ENCODE peak calls at places on chromosome 16, in five cellular contexts. C is SK-N-SH, S is HCT116, G is GM12878, L is H1. V is an unnamed sample.

GRCh38 chr16:67104061-67104460 is 5.7 kb upstream of the PHAF1 start:
- DNase-seq in C (peak; percentile 37), S (no peak), L (no peak), G (no peak), V (peak; percentile 71)

GRCh38 chr16:56401482-56401881 is 23.9 kb downstream of the AMFR start:
- DNase-seq in C (peak; percentile 52), S (peak; percentile 12), L (no peak), G (no peak), V (peak; percentile 40)

GRCh38 chr16:53429221-53429943 is 4.9 kb upstream of the RBL2 start:
- DNase-seq in L (no peak), S (no peak), G (no peak), C (peak; percentile 48), V (peak; percentile 59)

GRCh38 chr16:2224183-2224486 is 744 bp downstream of the E4F1 start:
- DNase-seq in G (no peak), L (no peak), C (no peak), S (no peak), V (peak; percentile 76)

GRCh38 chr16:86683441-86684194 is 105.3 kb downstream of the FOXL1 start:
- DNase-seq in S (no peak), C (no peak), L (no peak), G (no peak), V (no peak)

GRCh38 chr16:647173-647902 is 1.8 kb upstream of the WDR90 start:
- DNase-seq in C (no peak), G (no peak), L (no peak), S (no peak), V (no peak)

GRCh38 chr16:31438414-31438813 is 4.2 kb downstream of the ZNF843 start:
- DNase-seq in G (no peak), S (no peak), L (no peak), C (no peak), V (no peak)

GRCh38 chr16:88003736-88004135 is 52.5 kb downstream of the BANP start:
- DNase-seq in S (no peak), C (no peak), L (no peak), G (no peak), V (no peak)

GRCh38 chr16:82370282-82370681 is 200.3 kb upstream of the MPHOSPH6 start:
- DNase-seq in S (no peak), G (no peak), L (no peak), C (no peak), V (no peak)

GRCh38 chr16:2955779-2956565 is 8.1 kb upstream of the KREMEN2 start:
- DNase-seq in L (no peak), G (no peak), S (no peak), C (no peak), V (no peak)

GRCh38 chr16:68752602-68753001 is 15.5 kb downstream of the CDH1 start:
- DNase-seq in S (no peak), G (no peak), C (no peak), L (no peak), V (no peak)

GRCh38 chr16:2199621-2200139 is 3.3 kb upstream of the CASKIN1 start:
- DNase-seq in S (no peak), L (no peak), G (no peak), C (no peak), V (no peak)

GRCh38 chr16:27549857-27550581 is at the start of the genes GTF3C1 and KATNIP:
- DNase-seq in C (peak; percentile 100), L (peak; percentile 97), S (peak; percentile 94), G (peak; percentile 90), V (peak; percentile 99)

GRCh38 chr16:67024384-67024896 is 4.5 kb upstream of the CBFB start:
- DNase-seq in L (no peak), C (no peak), G (no peak), S (no peak), V (no peak)

GRCh38 chr16:82580293-82580900 is 46.4 kb upstream of the CDH13 start:
- DNase-seq in C (peak; percentile 22), S (peak; percentile 4), G (no peak), L (no peak), V (peak; percentile 71)

GRCh38 chr16:59412275-59412841 is 678.2 kb upstream of the GOT2 start:
- DNase-seq in L (no peak), G (no peak), S (no peak), C (no peak), V (peak; percentile 6)

GRCh38 chr16:86133847-86134375 is 234.9 kb downstream of the IRF8 start:
- DNase-seq in S (no peak), C (no peak), G (no peak), L (no peak), V (no peak)

GRCh38 chr16:22141746-22142145 is 20.6 kb upstream of the SDR42E2 start:
- DNase-seq in G (no peak), C (peak; percentile 42), L (no peak), S (peak; percentile 21), V (peak; percentile 30)

GRCh38 chr16:24729967-24730815 is 740 bp downstream of the TNRC6A start:
- DNase-seq in S (no peak), L (no peak), C (peak; percentile 80), G (no peak), V (peak; percentile 12)

DNA sequence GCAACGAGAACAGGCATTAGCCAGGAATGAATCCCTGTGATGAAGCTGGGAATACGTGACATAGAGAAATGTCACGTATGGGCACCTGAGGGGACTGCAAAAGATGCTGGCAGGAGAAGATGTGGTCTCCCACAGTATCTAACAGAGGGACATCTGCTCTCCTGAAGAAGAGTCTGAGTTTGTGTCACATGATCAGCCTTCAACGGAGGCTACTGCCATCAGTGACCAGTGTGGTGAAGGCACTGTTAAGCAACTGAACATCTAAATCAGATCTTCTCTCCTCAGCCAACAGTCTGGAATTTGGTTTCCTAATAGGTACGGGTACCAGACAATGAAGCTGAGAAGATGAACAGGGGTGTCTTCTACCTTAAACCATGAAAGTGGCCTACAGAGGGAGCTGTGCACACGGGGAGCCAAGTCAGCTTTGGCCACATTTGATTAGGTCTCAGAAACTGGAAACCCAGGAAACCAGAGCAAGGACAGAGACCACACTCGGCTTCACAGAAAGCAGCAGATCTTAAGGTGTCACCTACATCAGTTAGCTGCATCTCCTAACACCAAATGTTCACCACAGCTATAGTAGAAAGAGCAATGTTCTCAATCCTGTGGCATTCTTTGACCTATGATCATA is 41.8 kb downstream of the BRD7 start:
- DNase-seq in C (no peak), L (no peak), S (peak; percentile 31), G (peak; percentile 25), V (no peak)
- TF ChIP-seq JUND in C (no peak), L (no peak), S (no peak), G (no peak), V (no peak)

GRCh38 chr16:29667755-29668154 is 4.7 kb downstream of the SPN start:
- DNase-seq in C (no peak), L (no peak), G (no peak), S (no peak), V (no peak)

GRCh38 chr16:29664133-29664912 is 1.3 kb downstream of the SPN start:
- DNase-seq in C (no peak), L (no peak), S (no peak), G (no peak), V (no peak)

GRCh38 chr16:29663829-29664132 is 734 bp downstream of the SPN start:
- DNase-seq in S (no peak), C (no peak), L (no peak), G (no peak), V (no peak)

GRCh38 chr16:29663020-29663828 is at the start of gene SPN:
- DNase-seq in S (no peak), C (no peak), G (no peak), L (no peak), V (no peak)

GRCh38 chr16:29665294-29666077 is 2.4 kb downstream of the SPN start:
- DNase-seq in G (no peak), C (no peak), L (no peak), S (no peak), V (no peak)
- TF ChIP-seq JUND in G (no peak), C (no peak), L (no peak), S (no peak), V (no peak)

DNA sequence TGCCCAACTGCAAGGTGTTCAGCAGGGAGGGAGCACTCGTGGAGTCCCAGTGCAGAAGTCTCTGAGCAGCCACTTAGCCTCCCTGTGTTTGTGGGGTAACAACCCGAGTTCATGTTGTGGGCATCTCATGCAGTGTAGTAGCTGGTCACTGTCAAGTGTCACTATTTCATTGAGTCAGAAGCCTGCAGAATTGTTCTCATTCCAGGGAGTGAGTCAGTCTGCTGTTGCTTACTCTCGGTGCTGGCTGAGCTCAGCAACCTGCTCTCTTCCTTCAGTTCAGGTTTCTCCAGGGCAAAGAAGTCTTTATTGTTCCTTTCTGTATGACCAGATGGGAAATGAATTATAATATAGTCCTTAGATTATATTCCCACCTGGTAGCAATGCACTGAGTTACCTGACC is 24.1 kb downstream of the HMOX2 start:
- DNase-seq in S (peak; percentile 27), C (no peak), G (no peak), L (no peak), V (peak; percentile 75)
- TF ChIP-seq JUND in S (peak; percentile 63), C (peak; percentile 98), G (no peak), L (no peak), V (no peak)

GRCh38 chr16:13798211-13798610 is 121.7 kb upstream of the ERCC4 start:
- DNase-seq in S (no peak), G (no peak), L (no peak), C (no peak), V (no peak)
- TF ChIP-seq JUND in S (no peak), G (no peak), L (no peak), C (no peak), V (no peak)